ENCODE peak calls at places on chromosomes 6 and 20, in four cellular contexts. M is HCT116, P is A549, G is endothelial cell of umbilical vein. K is an unnamed sample.
A peak's percentile ranks its signal among the peaks of the same experiment; 100 is the strongest.

GRCh38 chr6:79798841-79799240 is 148.5 kb downstream of the ELOVL4 start:
- DNase-seq in M (no peak), P (no peak), G (no peak), K (no peak)

GRCh38 chr6:80094017-80094416 is 12.5 kb upstream of the BCKDHB start:
- DNase-seq in M (peak; percentile 6), P (peak; percentile 11), G (peak; percentile 38), K (peak; percentile 33)

GRCh38 chr6:132234356-132234755 is 166.9 kb downstream of the MOXD1 start:
- DNase-seq in M (no peak), P (no peak), G (no peak), K (no peak)

GRCh38 chr6:119446623-119447008 is 97.1 kb upstream of the MAN1A1 start:
- DNase-seq in M (no peak), P (no peak), G (no peak), K (no peak)

GRCh38 chr6:116115781-116116180 is 10.2 kb downstream of the COL10A1 start:
- DNase-seq in M (no peak), P (no peak), G (no peak), K (no peak)

GRCh38 chr20:49375170-49375569 is 97.3 kb upstream of the ZNFX1 start:
- DNase-seq in M (no peak), P (no peak), G (no peak), K (no peak)

GRCh38 chr20:52242237-52243230 is 51.0 kb upstream of the ZFP64 start:
- DNase-seq in M (no peak), P (no peak), G (peak; percentile 22), K (peak; percentile 15)

GRCh38 chr6:13526718-13527668 is 39.6 kb upstream of the GFOD1 start:
- DNase-seq in M (no peak), P (no peak), G (peak; percentile 94), K (peak; percentile 90)

GRCh38 chr6:105954148-105954547 is 132.0 kb upstream of the PRDM1 start:
- DNase-seq in M (no peak), P (no peak), G (no peak), K (no peak)

GRCh38 chr6:43950206-43950605 is 177.0 kb downstream of the MRPL14 start:
- DNase-seq in M (no peak), P (no peak), G (no peak), K (no peak)

GRCh38 chr6:373773-374724 is 17.5 kb upstream of the IRF4 start:
- DNase-seq in M (no peak), P (no peak), G (no peak), K (no peak)

GRCh38 chr6:136446579-136447182 is 103.5 kb downstream of the MAP7 start:
- DNase-seq in M (no peak), P (peak; percentile 53), G (no peak), K (no peak)
- TF ChIP-seq MAX in M (no peak), P (no peak), G (no peak), K (no peak)

GRCh38 chr6:168200571-168201134 is 118.9 kb downstream of the DACT2 start:
- DNase-seq in M (no peak), P (no peak), G (no peak), K (no peak)

GRCh38 chr6:168201799-168202198 is 117.8 kb downstream of the DACT2 start:
- DNase-seq in M (no peak), P (no peak), G (no peak), K (no peak)

GRCh38 chr6:168197636-168198301 is 118.8 kb upstream of the FRMD1 start:
- DNase-seq in M (no peak), P (no peak), G (no peak), K (no peak)

GRCh38 chr6:168198302-168199180 is 119.5 kb upstream of the FRMD1 start:
- DNase-seq in M (no peak), P (no peak), G (no peak), K (no peak)

DNA sequence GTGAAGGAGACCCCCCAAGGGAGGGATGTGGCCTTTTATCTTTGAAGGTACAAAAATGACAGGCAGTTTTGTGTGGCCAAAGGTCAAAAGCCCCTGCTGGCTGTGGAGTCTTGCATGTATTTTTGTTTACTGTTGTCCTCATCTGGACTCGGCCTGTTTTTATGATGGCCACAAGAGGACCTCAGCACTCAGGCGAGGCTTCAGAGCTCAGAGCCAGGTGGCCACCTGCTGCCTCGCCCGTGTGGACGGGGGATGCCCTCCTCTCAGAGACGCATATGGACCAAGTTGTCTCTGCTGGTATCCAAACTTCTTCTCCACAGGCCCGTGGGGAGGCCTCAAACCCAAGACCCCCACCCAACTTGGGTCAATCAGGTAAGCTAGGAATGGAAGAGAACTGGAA is 118.2 kb downstream of the DACT2 start:
- DNase-seq in M (no peak), P (peak; percentile 37), G (no peak), K (no peak)
- TF ChIP-seq MAX in M (no peak), P (no peak), G (no peak), K (no peak)

GRCh38 chr6:96836579-96837137 is 619 bp downstream of the GPR63 start:
- DNase-seq in M (no peak), P (peak; percentile 1), G (peak; percentile 5), K (no peak)
- TF ChIP-seq MAX in M (no peak), P (no peak), G (no peak), K (no peak)

GRCh38 chr6:30883743-30884520 is at the start of gene DDR1:
- DNase-seq in M (no peak), P (peak; percentile 49), G (no peak), K (peak; percentile 51)
- TF ChIP-seq MAX in M (no peak), P (no peak), G (no peak), K (no peak)

GRCh38 chr20:258963-259362 is 1.4 kb downstream of the DEFB132 start:
- DNase-seq in M (peak; percentile 33), P (peak; percentile 59), G (peak; percentile 40), K (peak; percentile 52)
- TF ChIP-seq MAX in M (no peak), P (no peak), G (no peak), K (no peak)

GRCh38 chr20:35269055-35269781 is 8.7 kb downstream of the MMP24OS start:
- DNase-seq in M (no peak), P (peak; percentile 81), G (peak; percentile 66), K (peak; percentile 71)
- TF ChIP-seq MAX in M (no peak), P (peak; percentile 52), G (no peak), K (peak; percentile 72)

GRCh38 chr20:15600565-15600964 is 972.7 kb downstream of the KIF16B start:
- DNase-seq in M (no peak), P (no peak), G (no peak), K (no peak)
- TF ChIP-seq MAX in M (no peak), P (no peak), G (no peak), K (no peak)

GRCh38 chr6:37702314-37702713 is 4.6 kb upstream of the MDGA1 start:
- DNase-seq in M (no peak), P (no peak), G (no peak), K (peak; percentile 56)

GRCh38 chr6:37706749-37707148 is 9.1 kb upstream of the MDGA1 start:
- DNase-seq in M (no peak), P (no peak), G (no peak), K (no peak)

GRCh38 chr6:37704066-37704465 is 6.4 kb upstream of the MDGA1 start:
- DNase-seq in M (no peak), P (no peak), G (no peak), K (peak; percentile 70)

GRCh38 chr6:37705239-37706051 is 7.8 kb upstream of the MDGA1 start:
- DNase-seq in M (no peak), P (peak; percentile 77), G (peak; percentile 82), K (peak; percentile 80)

DNA sequence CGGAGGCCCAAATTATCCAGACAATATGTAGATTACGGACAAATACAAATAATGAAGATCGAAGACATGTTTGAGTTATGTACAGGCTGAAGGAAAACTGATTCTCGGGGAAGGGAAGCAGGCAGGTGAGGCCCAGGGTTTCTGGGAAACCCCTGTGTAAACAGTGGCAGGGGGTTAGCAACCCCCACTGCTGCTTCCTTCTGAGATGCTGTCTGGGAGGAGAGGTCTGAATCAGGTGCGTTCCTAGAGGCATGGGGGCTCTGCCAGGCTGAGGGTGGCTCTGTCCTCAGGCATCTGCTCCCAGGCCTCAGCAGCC is 7.2 kb upstream of the MDGA1 start:
- DNase-seq in M (no peak), P (no peak), G (no peak), K (no peak)
- TF ChIP-seq MAX in M (no peak), P (no peak), G (no peak), K (no peak)

DNA sequence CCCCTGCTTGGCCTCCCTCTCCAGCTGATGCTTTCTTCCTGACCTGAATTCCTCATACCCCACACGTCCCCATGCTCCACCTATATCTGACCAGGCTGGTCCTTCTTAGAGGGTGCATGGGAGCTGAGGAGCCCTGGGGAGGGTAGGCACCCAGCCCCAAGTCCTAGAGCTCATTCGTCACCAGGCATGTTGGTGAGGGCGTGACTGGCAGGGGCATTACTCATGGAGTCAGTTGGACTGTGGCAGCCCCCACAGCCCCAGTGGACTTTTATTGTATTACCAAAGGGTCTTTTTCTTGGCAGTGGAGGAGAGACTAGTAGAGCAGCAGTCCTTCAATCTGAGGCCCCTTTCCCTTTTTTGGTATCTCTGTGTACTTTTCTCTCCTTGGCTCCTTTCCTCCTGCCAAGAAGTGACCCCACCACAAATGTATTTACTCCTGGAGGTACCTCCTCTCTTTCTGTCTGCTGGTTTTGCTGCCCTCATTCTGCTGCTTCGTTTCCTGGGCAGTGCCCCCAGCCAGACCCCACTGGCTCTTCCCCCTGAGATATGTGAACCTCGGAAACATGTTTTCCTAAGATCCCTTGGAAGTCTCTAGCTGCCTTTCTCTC is 10.4 kb upstream of the SGK2 start:
- DNase-seq in M (no peak), P (no peak), G (no peak), K (no peak)
- TF ChIP-seq MAX in M (no peak), P (no peak), G (no peak), K (no peak)